ENCODE peak calls at places on chromosomes 11 and 22, in five cellular contexts. One of them, this sample, is unnamed. For H3K4me1, the result is how much of the 10 kb centered on the place peaks cover.

GRCh38 chr11:43907028-43907966 is 26.7 kb downstream of the ALKBH3 start:
- DNase-seq in ovary: no peak
- DNase-seq in IMR-90: no peak
- DNase-seq in H1: no peak
- DNase-seq in transverse colon: no peak
- DNase-seq in this sample: no peak

GRCh38 chr11:76654310-76654851 is 16.2 kb downstream of the LRRC32 start:
- DNase-seq in ovary: peak
- DNase-seq in IMR-90: peak
- DNase-seq in H1: no peak
- DNase-seq in transverse colon: peak
- DNase-seq in this sample: peak

GRCh38 chr11:125343086-125343731 is 152.9 kb downstream of the FEZ1 start:
- DNase-seq in IMR-90: no peak
- DNase-seq in H1: no peak
- DNase-seq in transverse colon: no peak
- DNase-seq in ovary: peak
- DNase-seq in this sample: no peak

GRCh38 chr22:28802595-28803087 is 2.3 kb upstream of the XBP1 start:
- DNase-seq in ovary: no peak
- DNase-seq in transverse colon: no peak
- DNase-seq in H1: no peak
- DNase-seq in IMR-90: no peak
- DNase-seq in this sample: no peak

GRCh38 chr22:36636916-36637315 is 66.6 kb downstream of the CACNG2 start:
- DNase-seq in transverse colon: no peak
- DNase-seq in H1: no peak
- DNase-seq in IMR-90: no peak
- DNase-seq in ovary: no peak
- DNase-seq in this sample: no peak

GRCh38 chr22:30667092-30667485 is 586 bp downstream of the DUSP18 start:
- DNase-seq in IMR-90: no peak
- DNase-seq in transverse colon: peak
- DNase-seq in H1: no peak
- DNase-seq in ovary: no peak
- DNase-seq in this sample: no peak

GRCh38 chr11:47158242-47158641 is 18.4 kb downstream of the ARFGAP2 start:
- DNase-seq in ovary: no peak
- DNase-seq in transverse colon: no peak
- DNase-seq in IMR-90: no peak
- DNase-seq in H1: no peak
- DNase-seq in this sample: no peak

GRCh38 chr11:18492888-18493287 is 33.9 kb downstream of the TSG101 start:
- DNase-seq in H1: no peak
- DNase-seq in ovary: no peak
- DNase-seq in IMR-90: no peak
- DNase-seq in transverse colon: no peak
- DNase-seq in this sample: no peak

GRCh38 chr11:62713343-62713742 is 5.9 kb downstream of the GNG3 start:
- DNase-seq in ovary: no peak
- DNase-seq in IMR-90: no peak
- DNase-seq in H1: no peak
- DNase-seq in transverse colon: peak
- DNase-seq in this sample: peak

GRCh38 chr11:375065-376025 is 6.0 kb downstream of the B4GALNT4 start:
- DNase-seq in H1: no peak
- DNase-seq in transverse colon: no peak
- DNase-seq in IMR-90: no peak
- DNase-seq in ovary: no peak
- DNase-seq in this sample: no peak

GRCh38 chr11:17129003-17129402 is 51.5 kb upstream of the RPS13 start:
- DNase-seq in H1: no peak
- DNase-seq in ovary: no peak
- DNase-seq in transverse colon: no peak
- DNase-seq in IMR-90: peak
- DNase-seq in this sample: no peak

GRCh38 chr11:39745401-39745800 is 1714.1 kb downstream of the LRRC4C start:
- DNase-seq in ovary: no peak
- DNase-seq in transverse colon: no peak
- DNase-seq in H1: no peak
- DNase-seq in IMR-90: no peak
- DNase-seq in this sample: no peak

GRCh38 chr11:14908214-14908880 is 16.3 kb upstream of the CYP2R1 start:
- DNase-seq in IMR-90: peak
- DNase-seq in H1: no peak
- DNase-seq in ovary: no peak
- DNase-seq in transverse colon: peak
- DNase-seq in this sample: peak

GRCh38 chr11:114398303-114398920 is 1.9 kb downstream of the C11orf71 start:
- DNase-seq in IMR-90: no peak
- DNase-seq in ovary: no peak
- DNase-seq in transverse colon: no peak
- DNase-seq in H1: no peak
- DNase-seq in this sample: no peak

GRCh38 chr11:114162719-114163123 is 103.2 kb downstream of the ZBTB16 start:
- DNase-seq in H1: no peak
- DNase-seq in transverse colon: peak
- DNase-seq in ovary: peak
- DNase-seq in IMR-90: peak
- DNase-seq in this sample: peak

GRCh38 chr11:109583996-109584395 is 162.0 kb downstream of the C11orf87 start:
- DNase-seq in IMR-90: no peak
- DNase-seq in transverse colon: no peak
- DNase-seq in ovary: no peak
- DNase-seq in H1: no peak
- DNase-seq in this sample: no peak

GRCh38 chr11:65853249-65853979 is 4.6 kb downstream of the CFL1 start:
- DNase-seq in H1: no peak
- DNase-seq in ovary: peak
- DNase-seq in transverse colon: peak
- DNase-seq in IMR-90: no peak
- DNase-seq in this sample: no peak

GRCh38 chr11:46675288-46675851 is 25.0 kb downstream of the ARHGAP1 start:
- DNase-seq in ovary: peak
- DNase-seq in H1: no peak
- DNase-seq in transverse colon: peak
- DNase-seq in IMR-90: peak
- DNase-seq in this sample: peak

GRCh38 chr11:76577921-76578654 is 92.5 kb downstream of the LRRC32 start:
- DNase-seq in H1: no peak
- DNase-seq in transverse colon: no peak
- DNase-seq in IMR-90: no peak
- DNase-seq in ovary: no peak
- DNase-seq in this sample: no peak

GRCh38 chr22:29339381-29340235 is 24.1 kb upstream of the RASL10A start:
- DNase-seq in ovary: no peak
- DNase-seq in IMR-90: no peak
- DNase-seq in H1: no peak
- DNase-seq in transverse colon: no peak
- DNase-seq in this sample: no peak

GRCh38 chr11:19201737-19202605 is at the start of gene CSRP3:
- DNase-seq in IMR-90: peak
- DNase-seq in H1: no peak
- DNase-seq in transverse colon: no peak
- DNase-seq in ovary: no peak
- DNase-seq in this sample: no peak

GRCh38 chr11:44043157-44043556 is 4.6 kb upstream of the ACCSL start:
- DNase-seq in ovary: no peak
- DNase-seq in transverse colon: no peak
- DNase-seq in H1: no peak
- DNase-seq in IMR-90: no peak
- DNase-seq in this sample: no peak

GRCh38 chr22:50696799-50697561 is 24.4 kb downstream of the SHANK3 start:
- DNase-seq in IMR-90: no peak
- DNase-seq in ovary: no peak
- DNase-seq in H1: peak
- DNase-seq in transverse colon: no peak
- DNase-seq in this sample: no peak

GRCh38 chr11:34240150-34240494 is 117.7 kb downstream of the ABTB2 start:
- DNase-seq in transverse colon: no peak
- DNase-seq in IMR-90: no peak
- DNase-seq in H1: no peak
- DNase-seq in ovary: no peak
- DNase-seq in this sample: no peak

GRCh38 chr11:34245043-34245442 is 112.8 kb downstream of the ABTB2 start:
- DNase-seq in transverse colon: no peak
- DNase-seq in H1: no peak
- DNase-seq in IMR-90: no peak
- DNase-seq in ovary: no peak
- DNase-seq in this sample: no peak

GRCh38 chr11:34242037-34242625 is 115.7 kb downstream of the ABTB2 start:
- DNase-seq in ovary: no peak
- DNase-seq in IMR-90: peak
- DNase-seq in transverse colon: no peak
- DNase-seq in H1: no peak
- DNase-seq in this sample: no peak

GRCh38 chr11:34239465-34240149 is 118.2 kb downstream of the ABTB2 start:
- DNase-seq in ovary: no peak
- DNase-seq in H1: no peak
- DNase-seq in transverse colon: no peak
- DNase-seq in IMR-90: no peak
- DNase-seq in this sample: no peak

DNA sequence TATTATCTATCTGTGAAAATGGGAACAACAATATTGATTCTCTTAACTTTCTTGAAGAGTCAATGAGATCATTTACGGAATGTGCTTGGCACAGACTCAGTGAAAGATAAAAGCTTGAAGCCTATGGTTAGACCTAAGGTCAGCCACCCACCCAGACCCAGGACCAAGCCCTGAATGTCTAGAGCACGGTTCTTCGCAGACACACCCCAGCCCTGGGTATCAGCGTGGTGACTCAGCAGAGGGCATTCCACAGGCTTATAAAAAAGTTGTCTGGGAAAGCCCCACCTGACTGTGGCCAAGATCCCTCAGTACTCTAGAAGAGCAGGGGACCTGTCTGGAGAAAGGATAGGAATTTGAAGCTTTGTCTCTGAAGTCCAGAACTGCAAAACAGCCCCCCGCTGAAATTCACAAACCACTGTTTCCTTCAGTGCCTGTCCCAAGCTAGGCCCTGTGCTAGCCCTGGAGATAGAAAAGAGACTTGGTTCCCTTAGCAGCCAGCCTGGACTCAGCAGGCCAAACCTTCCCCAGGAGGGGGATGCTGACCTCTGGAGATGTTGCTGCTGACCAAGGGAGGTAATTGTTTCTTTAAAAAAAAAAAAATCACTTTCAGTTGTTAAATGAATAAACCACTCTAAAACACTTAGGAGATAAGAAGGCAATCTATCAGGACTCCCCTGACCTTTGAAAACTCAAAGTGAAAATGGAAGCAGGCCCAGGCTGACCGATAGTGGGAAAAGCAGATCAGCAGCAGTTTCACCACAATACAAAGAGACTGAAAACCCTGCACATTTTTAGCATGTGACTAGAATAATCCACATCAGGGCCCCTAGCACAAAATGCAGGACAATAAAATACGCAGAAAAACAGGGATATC is 114.0 kb downstream of the ABTB2 start:
- DNase-seq in IMR-90: peak
- DNase-seq in transverse colon: peak
- DNase-seq in ovary: no peak
- DNase-seq in H1: no peak
- DNase-seq in this sample: peak
- H3K4me3 ChIP-seq in IMR-90: no peak
- H3K4me3 ChIP-seq in transverse colon: no peak
- H3K4me3 ChIP-seq in ovary: no peak
- H3K4me3 ChIP-seq in H1: no peak
- H3K4me3 ChIP-seq in this sample: no peak

GRCh38 chr22:45262931-45263789 is 21.6 kb upstream of the UPK3A start:
- DNase-seq in IMR-90: no peak
- DNase-seq in ovary: no peak
- DNase-seq in H1: no peak
- DNase-seq in transverse colon: peak
- DNase-seq in this sample: peak

GRCh38 chr22:45268167-45268957 is 16.4 kb upstream of the UPK3A start:
- DNase-seq in transverse colon: peak
- DNase-seq in IMR-90: no peak
- DNase-seq in H1: peak
- DNase-seq in ovary: peak
- DNase-seq in this sample: peak

GRCh38 chr22:45263790-45264269 is 20.9 kb upstream of the UPK3A start:
- DNase-seq in ovary: peak
- DNase-seq in H1: peak
- DNase-seq in transverse colon: peak
- DNase-seq in IMR-90: peak
- DNase-seq in this sample: peak

GRCh38 chr22:45262195-45262930 is 21.7 kb upstream of the KIAA0930 start:
- DNase-seq in IMR-90: no peak
- DNase-seq in H1: no peak
- DNase-seq in ovary: no peak
- DNase-seq in transverse colon: no peak
- DNase-seq in this sample: no peak

DNA sequence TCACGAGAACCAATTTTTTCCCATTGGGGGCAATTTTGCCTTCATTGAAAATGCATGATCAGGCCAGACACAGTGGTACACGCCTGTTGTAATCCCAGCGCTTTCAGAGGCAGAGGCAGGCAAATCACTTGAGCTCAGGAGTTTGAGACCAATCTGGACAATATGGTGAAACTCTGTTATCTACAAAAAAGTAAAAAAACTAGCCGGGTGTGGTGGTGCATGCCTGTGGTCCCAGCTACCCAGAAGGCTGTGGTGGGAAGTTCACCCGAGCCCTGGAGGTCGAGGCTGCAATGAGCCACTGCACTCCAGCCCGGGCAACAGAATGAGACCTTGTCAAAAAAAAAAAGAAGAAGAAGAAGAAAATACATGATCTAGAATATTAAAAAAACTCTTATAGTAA is 19.2 kb upstream of the UPK3A start:
- DNase-seq in transverse colon: no peak
- DNase-seq in IMR-90: no peak
- DNase-seq in H1: no peak
- DNase-seq in ovary: no peak
- DNase-seq in this sample: no peak
- H3K4me1 ChIP-seq in transverse colon: under half
- H3K4me1 ChIP-seq in IMR-90: under half
- H3K4me1 ChIP-seq in H1: under half
- H3K4me1 ChIP-seq in ovary: under half
- H3K4me1 ChIP-seq in this sample: under half

GRCh38 chr11:112086422-112087191 is at the start of the genes SDHD and TIMM8B:
- DNase-seq in H1: peak
- DNase-seq in transverse colon: peak
- DNase-seq in ovary: peak
- DNase-seq in IMR-90: peak
- DNase-seq in this sample: peak
- TF ChIP-seq POLR2A in H1: peak
- TF ChIP-seq POLR2A in transverse colon: peak
- TF ChIP-seq POLR2A in ovary: peak
- TF ChIP-seq POLR2A in IMR-90: peak
- TF ChIP-seq POLR2A in this sample: peak

DNA sequence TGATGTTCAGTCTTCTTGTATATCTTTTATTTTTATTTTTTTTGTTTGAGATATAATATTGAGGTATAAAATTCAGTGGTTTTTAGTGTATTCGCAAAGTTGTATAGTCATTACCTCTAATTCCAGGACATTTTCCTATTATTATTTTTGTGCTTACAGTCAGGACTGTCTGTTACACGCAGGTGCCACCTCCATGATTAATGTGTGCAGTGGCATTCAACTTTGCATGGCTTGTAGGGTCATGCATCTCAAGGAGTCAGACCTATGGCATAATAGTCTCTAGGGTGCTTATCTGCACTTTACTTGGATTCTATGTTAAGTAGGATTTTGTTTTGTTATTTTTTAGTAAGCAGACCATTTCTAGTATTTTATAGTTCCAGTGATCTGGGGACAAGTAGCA is 1.0 kb downstream of the CTR9 start:
- DNase-seq in IMR-90: no peak
- DNase-seq in transverse colon: no peak
- DNase-seq in H1: no peak
- DNase-seq in ovary: no peak
- DNase-seq in this sample: no peak
- H3K4me3 ChIP-seq in IMR-90: peak
- H3K4me3 ChIP-seq in transverse colon: peak
- H3K4me3 ChIP-seq in H1: peak
- H3K4me3 ChIP-seq in ovary: peak
- H3K4me3 ChIP-seq in this sample: no peak